ENCODE peak calls at places on chromosomes 16 and 17, in six cellular contexts. S is NCI-H1930; L is stimulated activated CD8-positive, alpha-beta memory T cell treated with anti-CD3 and anti-CD28 coated beads, Interleukin-15, amount 100 ng/mL, for 24 hours; D is RWPE1; A is skeletal muscle cell; T is endothelial cell. Z is an unnamed sample.

GRCh38 chr16:57150682-57151330 is 35.0 kb downstream of the PSME3IP1 start:
- DNase-seq in S (no peak), D (no peak), T (no peak), L (no peak), A (no peak), Z (no peak)

GRCh38 chr17:56441331-56441730 is 152.2 kb upstream of the NOG start:
- DNase-seq in T (no peak), L (no peak), D (peak; percentile 8), S (no peak), A (peak; percentile 71), Z (no peak)

GRCh38 chr17:46061435-46061834 is 62.4 kb downstream of the STH start:
- DNase-seq in S (no peak), T (no peak), D (no peak), L (no peak), A (no peak), Z (no peak)

GRCh38 chr17:61361084-61361483 is 38.6 kb upstream of the TBX2 start:
- DNase-seq in S (no peak), D (peak; percentile 76), T (no peak), A (peak; percentile 58), L (no peak), Z (no peak)

GRCh38 chr17:57995076-57995956 is 7.3 kb upstream of the VEZF1 start:
- DNase-seq in S (peak; percentile 59), A (no peak), L (no peak), T (peak; percentile 54), D (peak; percentile 69), Z (peak; percentile 68)

GRCh38 chr16:65449526-65449925 is 327.7 kb upstream of the CDH11 start:
- DNase-seq in D (no peak), T (no peak), A (no peak), S (no peak), L (no peak), Z (no peak)

GRCh38 chr17:78716814-78717393 is 65.2 kb downstream of the CYTH1 start:
- DNase-seq in L (no peak), T (no peak), D (peak; percentile 30), A (no peak), S (no peak), Z (peak; percentile 68)

GRCh38 chr17:17546399-17547185 is 44.9 kb downstream of the PEMT start:
- DNase-seq in L (no peak), A (no peak), D (no peak), T (no peak), S (no peak), Z (no peak)

GRCh38 chr16:15055141-15056053 is 477 bp downstream of the NTAN1 start:
- DNase-seq in D (peak; percentile 14), S (no peak), A (no peak), L (no peak), T (no peak), Z (no peak)

GRCh38 chr16:86371083-86371803 is 139.1 kb upstream of the FOXF1 start:
- DNase-seq in T (no peak), A (no peak), L (no peak), S (no peak), D (no peak), Z (no peak)

GRCh38 chr17:55577011-55577586 is 65.8 kb upstream of the SMIM36 start:
- DNase-seq in A (peak; percentile 77), S (no peak), L (no peak), T (no peak), D (no peak), Z (no peak)

GRCh38 chr16:85046957-85047866 is 19.6 kb downstream of the KIAA0513 start:
- DNase-seq in A (no peak), S (no peak), L (no peak), T (no peak), D (no peak), Z (no peak)

GRCh38 chr17:29163563-29163962 is 16.6 kb downstream of the MYO18A start:
- DNase-seq in L (no peak), D (no peak), S (no peak), T (no peak), A (no peak), Z (no peak)

GRCh38 chr17:7511108-7511507 is 26.9 kb downstream of the POLR2A start:
- DNase-seq in D (no peak), A (no peak), T (no peak), S (no peak), L (no peak), Z (no peak)

GRCh38 chr16:54286330-54287017 is at the start of gene IRX3:
- DNase-seq in A (peak; percentile 75), D (peak; percentile 91), T (peak; percentile 83), S (peak; percentile 76), L (no peak), Z (no peak)

GRCh38 chr16:84862804-84863484 is 43.2 kb downstream of the CRISPLD2 start:
- DNase-seq in S (no peak), D (no peak), L (no peak), T (no peak), A (no peak), Z (no peak)

GRCh38 chr16:76278976-76279375 is 1.8 kb downstream of the CNTNAP4 start:
- DNase-seq in L (no peak), S (no peak), A (no peak), T (no peak), D (peak; percentile 5), Z (no peak)

GRCh38 chr17:2697611-2698162 is 13.9 kb downstream of the CLUH start:
- DNase-seq in T (peak; percentile 2), L (no peak), A (no peak), S (no peak), D (no peak), Z (no peak)